ENCODE peak calls at places on chromosomes 1 and 21, in eight cellular contexts. T, K, G, Q, D, N, B and J are unnamed samples.

GRCh38 chr1:25598879-25599278 is 17.7 kb upstream of the MAN1C1 start:
- DNase-seq in T (no peak), K (no peak), G (no peak), Q (no peak), D (no peak), N (no peak), B (no peak), J (no peak)

GRCh38 chr1:246622035-246622652 is 55.9 kb downstream of the CNST start:
- DNase-seq in T (no peak), K (no peak), G (no peak), Q (no peak), D (no peak), N (no peak), B (no peak), J (no peak)

GRCh38 chr1:165598676-165599059 is 32.4 kb upstream of the MGST3 start:
- DNase-seq in T (no peak), K (no peak), G (no peak), Q (peak; percentile 7), D (no peak), N (peak; percentile 45), B (no peak), J (no peak)

GRCh38 chr1:24903955-24904730 is 25.9 kb downstream of the RUNX3 start:
- DNase-seq in T (no peak), K (no peak), G (no peak), Q (no peak), D (no peak), N (no peak), B (no peak), J (no peak)

GRCh38 chr1:62438163-62438562 is 1.3 kb downstream of the USP1 start:
- DNase-seq in T (no peak), K (no peak), G (no peak), Q (peak; percentile 35), D (no peak), N (peak; percentile 46), B (no peak), J (no peak)

GRCh38 chr21:37061926-37062591 is 10.8 kb downstream of the PIGP start:
- DNase-seq in T (no peak), K (no peak), G (no peak), Q (no peak), D (no peak), N (no peak), B (no peak), J (no peak)

GRCh38 chr1:29883360-29883759 is 647.0 kb downstream of the PTPRU start:
- DNase-seq in T (no peak), K (no peak), G (no peak), Q (no peak), D (no peak), N (no peak), B (no peak), J (no peak)

GRCh38 chr1:182141040-182141439 is 79.5 kb upstream of the ZNF648 start:
- DNase-seq in T (no peak), K (no peak), G (no peak), Q (no peak), D (no peak), N (no peak), B (no peak), J (no peak)

GRCh38 chr1:154546264-154547043 is 12.0 kb downstream of the UBE2Q1 start:
- DNase-seq in T (peak; percentile 90), K (peak; percentile 28), G (peak; percentile 23), Q (peak; percentile 45), D (peak; percentile 77), N (peak; percentile 69), B (peak; percentile 65), J (peak; percentile 86)

GRCh38 chr1:201481761-201482493 is 12.9 kb upstream of the PHLDA3 start:
- DNase-seq in T (peak; percentile 91), K (peak; percentile 77), G (peak; percentile 87), Q (peak; percentile 62), D (peak; percentile 90), N (peak; percentile 94), B (peak; percentile 90), J (peak; percentile 89)

GRCh38 chr1:221643404-221644175 is 98.3 kb downstream of the DUSP10 start:
- DNase-seq in T (no peak), K (no peak), G (no peak), Q (no peak), D (no peak), N (no peak), B (no peak), J (no peak)

GRCh38 chr1:101112051-101112770 is 86.6 kb upstream of the DPH5 start:
- DNase-seq in T (no peak), K (peak; percentile 71), G (peak; percentile 2), Q (peak; percentile 77), D (no peak), N (peak; percentile 72), B (peak; percentile 71), J (no peak)

GRCh38 chr1:232538224-232538942 is 91.5 kb downstream of the SIPA1L2 start:
- DNase-seq in T (peak; percentile 64), K (no peak), G (no peak), Q (no peak), D (no peak), N (peak; percentile 86), B (no peak), J (peak; percentile 41)

GRCh38 chr1:98975113-98975512 is 29.5 kb downstream of the PLPPR5 start:
- DNase-seq in T (no peak), K (no peak), G (no peak), Q (no peak), D (no peak), N (no peak), B (no peak), J (no peak)

GRCh38 chr1:234208791-234209190 is 164.5 kb upstream of the COA6 start:
- DNase-seq in T (no peak), K (no peak), G (no peak), Q (no peak), D (no peak), N (no peak), B (no peak), J (no peak)

GRCh38 chr1:83769072-83769471 is 229.9 kb downstream of the TTLL7 start:
- DNase-seq in T (no peak), K (no peak), G (no peak), Q (no peak), D (no peak), N (peak; percentile 34), B (no peak), J (no peak)

GRCh38 chr21:31874817-31875216 is 2.0 kb downstream of the HUNK start:
- DNase-seq in T (peak; percentile 26), K (no peak), G (no peak), Q (no peak), D (no peak), N (peak; percentile 75), B (no peak), J (no peak)

GRCh38 chr1:87712261-87712674 is 383.6 kb downstream of the LMO4 start:
- DNase-seq in T (no peak), K (no peak), G (no peak), Q (no peak), D (no peak), N (no peak), B (no peak), J (no peak)

GRCh38 chr1:155128469-155128754 is 736 bp downstream of the EFNA1 start:
- DNase-seq in T (no peak), K (no peak), G (no peak), Q (no peak), D (no peak), N (no peak), B (no peak), J (no peak)